ENCODE peak calls at places on chromosomes 6 and 20, in four cellular contexts. One of them, this sample, is unnamed.

GRCh38 chr6:34316442-34317171 is 67.8 kb upstream of the SMIM29 start:
- DNase-seq in thoracic aorta: no peak
- DNase-seq in heart right ventricle: no peak
- DNase-seq in CD8-positive, alpha-beta T cell: no peak
- DNase-seq in this sample: no peak

GRCh38 chr6:85402071-85402470 is 47.8 kb upstream of the NT5E start:
- DNase-seq in thoracic aorta: no peak
- DNase-seq in CD8-positive, alpha-beta T cell: no peak
- DNase-seq in heart right ventricle: no peak
- DNase-seq in this sample: no peak

GRCh38 chr6:35919085-35919826 is 1.6 kb downstream of the SRPK1 start:
- DNase-seq in thoracic aorta: no peak
- DNase-seq in CD8-positive, alpha-beta T cell: no peak
- DNase-seq in heart right ventricle: no peak
- DNase-seq in this sample: peak; percentile 14

GRCh38 chr6:37182736-37183590 is 13.0 kb downstream of the PIM1 start:
- DNase-seq in heart right ventricle: no peak
- DNase-seq in thoracic aorta: no peak
- DNase-seq in CD8-positive, alpha-beta T cell: peak; percentile 33
- DNase-seq in this sample: no peak

GRCh38 chr20:52192296-52193007 is 873 bp upstream of the ZFP64 start:
- DNase-seq in CD8-positive, alpha-beta T cell: no peak
- DNase-seq in thoracic aorta: no peak
- DNase-seq in heart right ventricle: peak; percentile 27
- DNase-seq in this sample: no peak

GRCh38 chr20:63626424-63627128 is at the start of gene GMEB2:
- DNase-seq in CD8-positive, alpha-beta T cell: peak; percentile 65
- DNase-seq in heart right ventricle: peak; percentile 82
- DNase-seq in thoracic aorta: no peak
- DNase-seq in this sample: peak; percentile 94

GRCh38 chr6:139940741-139941712 is 566.6 kb upstream of the CITED2 start:
- DNase-seq in heart right ventricle: no peak
- DNase-seq in thoracic aorta: no peak
- DNase-seq in CD8-positive, alpha-beta T cell: no peak
- DNase-seq in this sample: no peak

GRCh38 chr20:19918965-19919329 is 98.2 kb upstream of the NAA20 start:
- DNase-seq in CD8-positive, alpha-beta T cell: no peak
- DNase-seq in heart right ventricle: no peak
- DNase-seq in thoracic aorta: no peak
- DNase-seq in this sample: no peak

GRCh38 chr6:16316741-16317251 is 78.4 kb downstream of the GMPR start:
- DNase-seq in CD8-positive, alpha-beta T cell: no peak
- DNase-seq in thoracic aorta: no peak
- DNase-seq in heart right ventricle: no peak
- DNase-seq in this sample: no peak

GRCh38 chr20:20214757-20215275 is 153.1 kb upstream of the INSM1 start:
- DNase-seq in CD8-positive, alpha-beta T cell: no peak
- DNase-seq in heart right ventricle: no peak
- DNase-seq in thoracic aorta: no peak
- DNase-seq in this sample: no peak

GRCh38 chr6:67722861-67723261 is 912.2 kb upstream of the ADGRB3 start:
- DNase-seq in heart right ventricle: peak; percentile 6
- DNase-seq in CD8-positive, alpha-beta T cell: no peak
- DNase-seq in thoracic aorta: no peak
- DNase-seq in this sample: no peak

GRCh38 chr6:122393339-122393896 is 6.0 kb upstream of the HSF2 start:
- DNase-seq in thoracic aorta: no peak
- DNase-seq in CD8-positive, alpha-beta T cell: no peak
- DNase-seq in heart right ventricle: no peak
- DNase-seq in this sample: no peak

GRCh38 chr6:131600696-131601095 is 27.3 kb downstream of the MED23 start:
- DNase-seq in heart right ventricle: no peak
- DNase-seq in CD8-positive, alpha-beta T cell: no peak
- DNase-seq in thoracic aorta: no peak
- DNase-seq in this sample: no peak

GRCh38 chr6:160387887-160388286 is 39.7 kb downstream of the SLC22A3 start:
- DNase-seq in CD8-positive, alpha-beta T cell: no peak
- DNase-seq in thoracic aorta: no peak
- DNase-seq in heart right ventricle: no peak
- DNase-seq in this sample: no peak

GRCh38 chr6:160391419-160392116 is 43.4 kb downstream of the SLC22A3 start:
- DNase-seq in CD8-positive, alpha-beta T cell: no peak
- DNase-seq in heart right ventricle: no peak
- DNase-seq in thoracic aorta: no peak
- DNase-seq in this sample: no peak

GRCh38 chr6:160382946-160383345 is 34.8 kb downstream of the SLC22A3 start:
- DNase-seq in heart right ventricle: no peak
- DNase-seq in CD8-positive, alpha-beta T cell: no peak
- DNase-seq in thoracic aorta: no peak
- DNase-seq in this sample: no peak

GRCh38 chr6:160388922-160389321 is 40.7 kb downstream of the SLC22A3 start:
- DNase-seq in CD8-positive, alpha-beta T cell: no peak
- DNase-seq in heart right ventricle: no peak
- DNase-seq in thoracic aorta: no peak
- DNase-seq in this sample: no peak

GRCh38 chr6:160386869-160387518 is 38.8 kb downstream of the SLC22A3 start:
- DNase-seq in thoracic aorta: no peak
- DNase-seq in heart right ventricle: no peak
- DNase-seq in CD8-positive, alpha-beta T cell: no peak
- DNase-seq in this sample: no peak
- H3K27ac ChIP-seq in thoracic aorta: peak overlapping the region; percentile 73
- H3K27ac ChIP-seq in heart right ventricle: no peak overlapping the region
- H3K27ac ChIP-seq in CD8-positive, alpha-beta T cell: no peak overlapping the region
- H3K27ac ChIP-seq in this sample: peak overlapping the region; percentile 71

GRCh38 chr6:2795960-2796359 is 30.8 kb downstream of the WRNIP1 start:
- DNase-seq in CD8-positive, alpha-beta T cell: no peak
- DNase-seq in thoracic aorta: no peak
- DNase-seq in heart right ventricle: no peak
- DNase-seq in this sample: no peak

GRCh38 chr6:2793491-2794151 is 28.4 kb downstream of the WRNIP1 start:
- DNase-seq in CD8-positive, alpha-beta T cell: no peak
- DNase-seq in thoracic aorta: no peak
- DNase-seq in heart right ventricle: no peak
- DNase-seq in this sample: peak; percentile 88

GRCh38 chr6:2795162-2795561 is 30.0 kb downstream of the WRNIP1 start:
- DNase-seq in CD8-positive, alpha-beta T cell: no peak
- DNase-seq in heart right ventricle: no peak
- DNase-seq in thoracic aorta: no peak
- DNase-seq in this sample: no peak

GRCh38 chr6:2792330-2792729 is 27.1 kb downstream of the WRNIP1 start:
- DNase-seq in thoracic aorta: no peak
- DNase-seq in CD8-positive, alpha-beta T cell: no peak
- DNase-seq in heart right ventricle: no peak
- DNase-seq in this sample: peak; percentile 39

DNA sequence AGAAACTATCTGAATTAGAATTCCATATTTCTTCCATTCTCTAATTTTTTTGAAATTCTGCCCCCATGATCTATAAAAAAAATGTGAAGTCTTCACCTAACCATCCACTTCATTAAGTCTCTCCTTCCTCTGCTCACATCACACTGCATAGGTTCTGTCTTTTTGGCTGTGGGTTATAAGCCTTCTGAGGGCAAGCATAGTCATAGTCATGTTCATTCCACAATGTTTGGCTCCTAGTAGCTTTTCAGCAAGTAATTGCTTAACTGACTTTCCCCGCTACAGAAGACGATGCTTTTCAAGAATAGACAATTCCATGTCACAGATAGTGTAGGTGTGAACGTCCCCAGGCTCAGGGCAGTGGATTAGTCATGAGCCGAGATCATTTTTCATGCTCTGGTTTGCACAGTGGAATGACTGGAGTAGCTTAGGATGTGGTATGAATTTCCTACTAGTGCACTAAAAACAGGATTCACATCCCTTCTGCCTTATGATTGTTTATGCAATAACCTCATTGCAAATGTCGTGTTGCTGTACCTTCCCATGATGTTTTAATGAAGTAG is 29.1 kb downstream of the WRNIP1 start:
- DNase-seq in CD8-positive, alpha-beta T cell: no peak
- DNase-seq in heart right ventricle: no peak
- DNase-seq in thoracic aorta: no peak
- DNase-seq in this sample: peak; percentile 17
- H3K27ac ChIP-seq in CD8-positive, alpha-beta T cell: no peak overlapping the region
- H3K27ac ChIP-seq in heart right ventricle: no peak overlapping the region
- H3K27ac ChIP-seq in thoracic aorta: peak overlapping the region; percentile 98
- H3K27ac ChIP-seq in this sample: no peak overlapping the region

DNA sequence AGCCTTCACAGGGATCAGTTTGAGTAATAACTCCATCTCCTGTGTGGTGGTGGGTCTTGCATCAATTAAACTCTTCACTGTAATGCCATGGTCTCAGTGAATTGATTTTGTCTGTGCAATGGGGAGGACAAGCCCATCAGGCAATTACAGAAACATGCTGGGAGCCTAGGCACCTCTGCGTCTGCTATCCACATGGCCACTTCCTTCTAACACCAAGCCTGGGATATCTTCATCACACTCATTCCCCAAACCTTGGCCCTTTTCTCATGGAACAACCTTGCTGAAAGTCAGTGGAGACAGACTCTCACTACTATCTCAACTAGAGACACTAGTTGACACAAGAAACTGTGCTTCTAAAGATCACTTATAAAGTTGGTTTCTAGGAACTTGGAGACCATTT is 210.1 kb upstream of the SHLD1 start:
- DNase-seq in heart right ventricle: no peak
- DNase-seq in CD8-positive, alpha-beta T cell: no peak
- DNase-seq in thoracic aorta: no peak
- DNase-seq in this sample: no peak
- H3K27ac ChIP-seq in heart right ventricle: no peak overlapping the region
- H3K27ac ChIP-seq in CD8-positive, alpha-beta T cell: no peak overlapping the region
- H3K27ac ChIP-seq in thoracic aorta: no peak overlapping the region
- H3K27ac ChIP-seq in this sample: no peak overlapping the region

GRCh38 chr20:34618676-34619075 is 58.2 kb downstream of the PIGU start:
- DNase-seq in heart right ventricle: no peak
- DNase-seq in thoracic aorta: no peak
- DNase-seq in CD8-positive, alpha-beta T cell: no peak
- DNase-seq in this sample: no peak

GRCh38 chr20:34621036-34621343 is 55.9 kb downstream of the PIGU start:
- DNase-seq in CD8-positive, alpha-beta T cell: no peak
- DNase-seq in heart right ventricle: no peak
- DNase-seq in thoracic aorta: no peak
- DNase-seq in this sample: no peak

GRCh38 chr20:34622821-34623451 is 54.0 kb downstream of the PIGU start:
- DNase-seq in thoracic aorta: no peak
- DNase-seq in heart right ventricle: no peak
- DNase-seq in CD8-positive, alpha-beta T cell: no peak
- DNase-seq in this sample: no peak

GRCh38 chr20:34624628-34625027 is 52.3 kb downstream of the PIGU start:
- DNase-seq in thoracic aorta: no peak
- DNase-seq in heart right ventricle: no peak
- DNase-seq in CD8-positive, alpha-beta T cell: no peak
- DNase-seq in this sample: no peak

DNA sequence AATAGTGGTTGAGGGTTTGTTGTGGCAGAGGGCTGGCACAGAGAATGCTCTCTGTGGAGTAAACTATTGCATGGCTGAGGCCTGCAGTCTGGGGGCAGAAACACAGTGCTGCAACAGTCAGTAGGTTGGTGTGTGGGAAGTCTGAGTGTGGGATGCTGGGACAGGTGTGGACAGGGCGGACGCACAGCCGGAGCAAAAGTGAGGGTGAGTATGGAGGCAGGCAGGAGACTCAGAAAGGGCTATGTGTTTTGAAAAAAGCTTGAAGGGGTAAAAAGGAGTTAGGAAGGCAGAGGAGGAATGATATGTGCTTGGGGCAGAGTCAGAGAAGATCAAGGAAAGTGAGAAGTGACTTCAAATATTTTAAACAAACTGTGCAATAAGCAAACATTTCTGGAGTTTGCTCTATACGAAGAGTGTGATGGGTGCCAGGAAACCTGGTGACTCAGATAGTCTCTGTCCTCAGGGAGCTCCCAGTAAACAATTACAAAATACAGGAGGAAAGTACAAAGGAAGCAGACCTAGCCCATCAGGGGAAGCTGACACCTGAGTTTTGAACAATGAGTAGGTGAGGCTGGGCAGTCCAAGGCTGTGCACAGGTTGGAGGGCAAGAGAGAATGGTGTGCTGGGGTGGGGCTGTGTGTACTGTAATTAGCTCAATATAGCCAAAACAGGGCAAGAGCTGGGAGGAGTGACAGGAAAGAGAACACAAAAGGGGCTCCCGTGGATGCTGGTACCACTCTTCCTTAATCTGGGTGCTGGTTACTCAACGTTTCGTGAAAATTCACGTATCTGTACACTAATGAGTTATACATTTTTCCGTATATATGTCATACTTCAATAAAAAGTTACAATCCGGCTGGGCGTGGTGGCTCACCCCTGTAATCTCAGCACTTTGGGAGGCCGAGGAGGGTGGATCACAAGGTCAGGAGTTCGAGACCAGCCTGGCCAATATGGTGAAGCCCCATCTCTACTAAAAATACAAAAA is 55.2 kb downstream of the PIGU start:
- DNase-seq in CD8-positive, alpha-beta T cell: no peak
- DNase-seq in thoracic aorta: no peak
- DNase-seq in heart right ventricle: no peak
- DNase-seq in this sample: no peak
- H3K27ac ChIP-seq in CD8-positive, alpha-beta T cell: no peak overlapping the region
- H3K27ac ChIP-seq in thoracic aorta: no peak overlapping the region
- H3K27ac ChIP-seq in heart right ventricle: no peak overlapping the region
- H3K27ac ChIP-seq in this sample: no peak overlapping the region

GRCh38 chr20:11232249-11232648 is 558.5 kb upstream of the JAG1 start:
- DNase-seq in thoracic aorta: no peak
- DNase-seq in CD8-positive, alpha-beta T cell: no peak
- DNase-seq in heart right ventricle: no peak
- DNase-seq in this sample: no peak

GRCh38 chr20:11231742-11232141 is 557.9 kb upstream of the JAG1 start:
- DNase-seq in CD8-positive, alpha-beta T cell: no peak
- DNase-seq in heart right ventricle: no peak
- DNase-seq in thoracic aorta: no peak
- DNase-seq in this sample: no peak

GRCh38 chr20:11234181-11234969 is 560.6 kb upstream of the JAG1 start:
- DNase-seq in CD8-positive, alpha-beta T cell: no peak
- DNase-seq in thoracic aorta: no peak
- DNase-seq in heart right ventricle: no peak
- DNase-seq in this sample: no peak

GRCh38 chr20:11232896-11233295 is 559.1 kb upstream of the JAG1 start:
- DNase-seq in CD8-positive, alpha-beta T cell: no peak
- DNase-seq in thoracic aorta: no peak
- DNase-seq in heart right ventricle: no peak
- DNase-seq in this sample: no peak

GRCh38 chr20:11235058-11235457 is 561.3 kb upstream of the JAG1 start:
- DNase-seq in thoracic aorta: no peak
- DNase-seq in CD8-positive, alpha-beta T cell: no peak
- DNase-seq in heart right ventricle: no peak
- DNase-seq in this sample: no peak
- H3K27ac ChIP-seq in thoracic aorta: peak overlapping the region; percentile 62
- H3K27ac ChIP-seq in CD8-positive, alpha-beta T cell: no peak overlapping the region
- H3K27ac ChIP-seq in heart right ventricle: peak overlapping the region; percentile 17
- H3K27ac ChIP-seq in this sample: no peak overlapping the region